ENCODE peak calls at places on chromosomes 5 and 9, in nine cellular contexts. L, K, U, B, Z, D, N, C and F are unnamed samples.

GRCh38 chr9:116905131-116905724 is 218.1 kb downstream of the TRIM32 start:
- DNase-seq in L (no peak), K (no peak), U (peak; percentile 18), B (no peak), Z (no peak), D (no peak), N (no peak), C (no peak), F (no peak)

GRCh38 chr5:98993512-98993911 is 64.7 kb upstream of the CHD1 start:
- DNase-seq in L (no peak), K (no peak), U (no peak), B (no peak), Z (no peak), D (no peak), N (no peak), C (no peak), F (no peak)

GRCh38 chr5:64612349-64612961 is 77.8 kb upstream of the SHISAL2B start:
- DNase-seq in L (no peak), K (no peak), U (peak; percentile 67), B (no peak), Z (no peak), D (peak; percentile 16), N (peak; percentile 64), C (no peak), F (peak; percentile 32)

GRCh38 chr5:134083517-134083916 is 31.0 kb upstream of the TCF7 start:
- DNase-seq in L (no peak), K (no peak), U (no peak), B (no peak), Z (no peak), D (no peak), N (peak; percentile 12), C (no peak), F (peak; percentile 46)

GRCh38 chr9:14245901-14246525 is 67.9 kb downstream of the NFIB start:
- DNase-seq in L (no peak), K (no peak), U (no peak), B (no peak), Z (no peak), D (no peak), N (peak; percentile 51), C (no peak), F (no peak)

GRCh38 chr9:37749129-37749528 is 4.5 kb upstream of the TRMT10B start:
- DNase-seq in L (no peak), K (no peak), U (no peak), B (no peak), Z (no peak), D (no peak), N (no peak), C (no peak), F (no peak)

GRCh38 chr9:110255064-110255416 is 1.3 kb downstream of the TXN start:
- DNase-seq in L (no peak), K (no peak), U (no peak), B (no peak), Z (peak; percentile 25), D (no peak), N (no peak), C (no peak), F (no peak)

GRCh38 chr5:74149395-74149794 is 491.1 kb downstream of the ENC1 start:
- DNase-seq in L (no peak), K (peak; percentile 53), U (peak; percentile 86), B (no peak), Z (no peak), D (peak; percentile 79), N (peak; percentile 91), C (peak; percentile 69), F (peak; percentile 93)

GRCh38 chr9:120366646-120367019 is 213.3 kb downstream of the CDK5RAP2 start:
- DNase-seq in L (no peak), K (no peak), U (peak; percentile 49), B (no peak), Z (no peak), D (peak; percentile 75), N (peak; percentile 91), C (peak; percentile 62), F (peak; percentile 81)

GRCh38 chr5:94893404-94894145 is 275.1 kb downstream of the SLF1 start:
- DNase-seq in L (no peak), K (no peak), U (peak; percentile 19), B (no peak), Z (no peak), D (no peak), N (peak; percentile 4), C (no peak), F (no peak)

GRCh38 chr9:127778280-127779135 is at the start of gene SH2D3C:
- DNase-seq in L (no peak), K (no peak), U (no peak), B (peak; percentile 75), Z (peak; percentile 74), D (no peak), N (no peak), C (no peak), F (no peak)

GRCh38 chr9:35342221-35342620 is 147.7 kb upstream of the RUSC2 start:
- DNase-seq in L (no peak), K (no peak), U (no peak), B (no peak), Z (no peak), D (no peak), N (peak; percentile 35), C (no peak), F (no peak)

GRCh38 chr5:79560774-79561524 is 47.0 kb upstream of the HOMER1 start:
- DNase-seq in L (no peak), K (no peak), U (peak; percentile 58), B (no peak), Z (peak; percentile 61), D (no peak), N (peak; percentile 67), C (no peak), F (peak; percentile 75)
- H3K4me3 ChIP-seq in L (no peak overlapping the region), K (no peak overlapping the region), U (no peak overlapping the region), B (no peak overlapping the region), Z (no peak overlapping the region), D (no peak overlapping the region), N (no peak overlapping the region), C (no peak overlapping the region), F (no peak overlapping the region)

DNA sequence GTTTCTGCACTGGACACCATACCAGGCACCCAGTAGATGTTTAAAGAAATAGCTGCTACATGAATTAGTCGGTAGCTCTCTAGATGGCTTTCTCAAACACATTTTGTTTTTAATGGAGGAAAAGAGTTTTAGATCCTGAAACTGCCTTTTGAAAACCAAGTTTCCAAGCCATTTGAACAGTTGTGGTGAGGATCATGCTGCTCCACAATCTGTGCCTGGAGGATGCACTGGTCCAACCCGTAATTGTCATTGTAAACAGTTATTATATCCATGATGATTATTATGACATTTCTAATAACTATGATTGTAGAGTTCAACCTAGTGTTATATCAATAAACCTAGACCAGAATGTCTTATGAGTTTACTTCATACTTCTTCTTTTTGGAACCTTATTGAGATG is 35.9 kb upstream of the ZFAND5 start:
- DNase-seq in L (no peak), K (no peak), U (no peak), B (no peak), Z (no peak), D (no peak), N (no peak), C (no peak), F (no peak)
- TF ChIP-seq CTCF in L (no peak), K (no peak), U (no peak), B (no peak), Z (no peak), D (no peak), N (no peak), C (no peak), F (no peak)

DNA sequence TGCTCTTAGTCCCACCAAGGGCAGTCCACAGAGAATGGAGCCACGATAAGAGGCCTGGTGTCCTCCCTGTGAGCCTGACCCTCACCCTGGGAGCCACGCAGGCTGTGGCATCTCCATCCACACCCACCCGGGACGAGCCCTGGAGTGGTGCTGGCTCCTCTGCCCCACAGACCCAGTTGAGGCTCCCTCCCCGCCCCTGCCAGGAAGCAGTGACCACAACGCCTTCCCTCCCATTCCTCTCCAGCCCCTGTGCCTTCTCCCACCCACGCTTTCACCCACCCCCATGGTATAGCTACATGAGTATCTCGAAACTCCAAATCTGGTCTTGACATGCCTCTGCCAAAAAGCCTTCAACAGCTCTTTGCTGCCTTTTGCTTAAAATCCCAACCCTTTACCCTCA is 57.9 kb downstream of the SEMA4D start:
- DNase-seq in L (no peak), K (no peak), U (no peak), B (peak; percentile 44), Z (no peak), D (no peak), N (no peak), C (no peak), F (no peak)
- H3K4me3 ChIP-seq in L (peak overlapping the region; percentile 1), K (no peak overlapping the region), U (no peak overlapping the region), B (no peak overlapping the region), Z (no peak overlapping the region), D (no peak overlapping the region), N (no peak overlapping the region), C (no peak overlapping the region), F (no peak overlapping the region)

DNA sequence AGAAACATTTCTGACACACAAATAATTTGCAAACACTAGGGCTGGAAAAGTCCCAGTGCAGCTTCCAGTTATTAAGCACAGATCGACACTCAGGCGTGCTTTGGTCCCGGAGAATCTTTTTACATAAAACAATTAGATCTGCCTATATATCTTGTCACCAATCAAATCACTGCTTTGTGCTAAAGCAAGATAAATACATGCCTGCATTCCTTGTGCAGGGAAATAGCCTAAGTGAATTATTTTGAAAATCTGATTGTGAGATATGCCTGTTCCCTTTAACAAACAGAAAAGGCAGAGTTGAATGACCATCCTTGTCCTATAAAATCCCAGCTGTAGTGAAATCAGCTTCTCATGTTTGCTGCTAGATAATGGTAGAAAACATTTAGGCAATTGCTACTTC is 604.4 kb downstream of the CCDC171 start:
- DNase-seq in L (no peak), K (no peak), U (no peak), B (no peak), Z (no peak), D (no peak), N (no peak), C (no peak), F (no peak)
- TF ChIP-seq CTCF in L (no peak), K (no peak), U (no peak), B (no peak), Z (no peak), D (no peak), N (no peak), C (no peak), F (no peak)